ENCODE peak calls at places on chromosomes 2 and 18, in six cellular contexts. W is GM12891, P is HepG2, F is K562, S is SK-N-SH, X is GM12878. C is an unnamed sample.

GRCh38 chr18:55322176-55322735 is 265.7 kb downstream of the TCF4 start:
- DNase-seq in W (no peak), F (no peak), S (peak; percentile 77), X (peak; percentile 74), P (no peak), C (peak; percentile 16)

GRCh38 chr2:20635698-20636584 is 15.0 kb downstream of the HS1BP3 start:
- DNase-seq in P (peak; percentile 74), W (peak; percentile 87), F (peak; percentile 85), X (no peak), S (peak; percentile 98), C (peak; percentile 77)

GRCh38 chr2:8009010-8009597 is 672.8 kb upstream of the ID2 start:
- DNase-seq in S (no peak), X (no peak), P (no peak), F (peak; percentile 31), W (no peak), C (no peak)

GRCh38 chr18:48815581-48816324 is 135.0 kb downstream of the SMAD7 start:
- DNase-seq in S (no peak), F (no peak), X (no peak), P (no peak), W (no peak), C (no peak)

GRCh38 chr18:1306641-1307040 is 402.0 kb downstream of the ADCYAP1 start:
- DNase-seq in W (no peak), X (no peak), F (no peak), P (no peak), S (no peak), C (no peak)

GRCh38 chr2:122748552-122749011 is 993.1 kb downstream of the TSN start:
- DNase-seq in P (peak; percentile 61), W (no peak), S (no peak), X (no peak), F (no peak), C (no peak)

GRCh38 chr2:163467206-163467605 is 268.6 kb downstream of the FIGN start:
- DNase-seq in S (peak; percentile 26), X (no peak), F (no peak), P (no peak), W (no peak), C (no peak)

GRCh38 chr18:73948497-73948896 is 199.1 kb downstream of the FBXO15 start:
- DNase-seq in W (no peak), P (no peak), X (no peak), F (no peak), S (no peak), C (no peak)

GRCh38 chr2:238061310-238062202 is 755 bp downstream of the SCLY start:
- DNase-seq in S (peak; percentile 64), F (peak; percentile 21), W (peak; percentile 27), X (no peak), P (peak; percentile 35), C (no peak)

GRCh38 chr18:34704823-34705222 is 5.3 kb upstream of the DTNA start:
- DNase-seq in P (no peak), F (no peak), S (no peak), X (no peak), W (no peak), C (no peak)

GRCh38 chr18:34707670-34708069 is 2.4 kb upstream of the DTNA start:
- DNase-seq in W (no peak), X (no peak), F (no peak), P (no peak), S (no peak), C (no peak)

GRCh38 chr18:34709631-34710429 is at the start of gene DTNA:
- DNase-seq in F (no peak), X (no peak), P (no peak), W (no peak), S (peak; percentile 18), C (no peak)

GRCh38 chr18:34710430-34711386 is 610 bp downstream of the DTNA start:
- DNase-seq in W (no peak), F (no peak), S (peak; percentile 20), X (no peak), P (no peak), C (no peak)

DNA sequence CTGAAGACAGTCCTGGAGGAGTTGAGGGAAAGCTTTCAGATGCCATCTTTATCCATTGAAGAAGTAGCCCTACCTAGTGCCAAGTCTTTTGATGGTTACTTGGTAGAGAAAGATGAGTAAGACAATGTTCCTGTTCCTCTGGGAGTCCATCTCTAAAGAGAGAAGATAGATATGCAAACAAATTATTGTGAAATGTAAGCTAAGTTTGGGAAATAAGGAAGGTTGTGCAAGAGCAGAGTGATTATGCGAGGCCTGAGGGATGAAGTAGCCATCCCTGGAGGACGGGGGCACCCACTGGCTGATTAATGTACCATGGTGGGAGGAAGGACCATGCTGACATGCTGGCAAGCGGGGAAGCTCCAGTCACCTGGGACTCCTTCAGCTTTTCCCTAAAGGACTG is 994 bp upstream of the DTNA start:
- DNase-seq in S (no peak), W (no peak), X (no peak), P (peak; percentile 10), F (no peak), C (no peak)
- TF ChIP-seq POLR2AphosphoS5 in S (no peak), W (no peak), X (no peak), P (no peak), F (no peak), C (no peak)

GRCh38 chr18:50458366-50458765 is 83.5 kb downstream of the SKA1 start:
- DNase-seq in P (no peak), S (no peak), X (no peak), F (no peak), W (no peak), C (no peak)

GRCh38 chr18:50457639-50458038 is 82.8 kb downstream of the SKA1 start:
- DNase-seq in S (no peak), P (no peak), W (no peak), F (no peak), X (no peak), C (no peak)

GRCh38 chr18:50458796-50459195 is 84.0 kb downstream of the SKA1 start:
- DNase-seq in P (peak; percentile 7), F (no peak), W (no peak), S (no peak), X (no peak), C (no peak)

GRCh38 chr18:50454379-50455005 is 79.6 kb downstream of the SKA1 start:
- DNase-seq in S (no peak), P (no peak), W (no peak), F (no peak), X (no peak), C (no peak)

DNA sequence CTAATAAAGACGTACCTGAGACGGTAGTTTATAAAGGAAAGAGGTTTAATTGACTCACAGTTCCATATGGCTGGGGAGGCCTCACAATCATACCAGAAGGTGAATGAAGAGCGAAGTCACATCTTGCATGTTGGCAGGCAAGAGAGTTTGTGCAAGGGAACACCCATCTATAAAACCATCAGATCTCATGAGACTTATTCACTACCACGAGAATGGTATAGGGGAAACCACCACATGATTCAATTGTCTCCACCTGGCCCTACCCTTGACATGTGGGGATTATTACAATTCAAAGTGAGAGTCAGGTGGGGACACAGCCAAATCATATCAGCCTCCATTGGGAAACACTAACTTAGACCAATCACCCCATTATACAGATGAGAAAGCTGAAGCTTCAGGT is 81.4 kb downstream of the SKA1 start:
- DNase-seq in X (no peak), S (no peak), F (no peak), W (no peak), P (no peak), C (no peak)
- TF ChIP-seq TAF1 in X (no peak), S (no peak), F (no peak), W (no peak), P (no peak), C (no peak)

GRCh38 chr2:221347471-221347870 is 224.6 kb downstream of the EPHA4 start:
- DNase-seq in W (no peak), F (no peak), X (no peak), P (no peak), S (no peak), C (no peak)

GRCh38 chr2:221353191-221353590 is 218.9 kb downstream of the EPHA4 start:
- DNase-seq in P (no peak), S (no peak), W (no peak), X (no peak), F (no peak), C (no peak)

GRCh38 chr2:221346411-221346810 is 225.7 kb downstream of the EPHA4 start:
- DNase-seq in P (no peak), X (no peak), S (no peak), W (no peak), F (no peak), C (no peak)

GRCh38 chr2:221345516-221345915 is 226.6 kb downstream of the EPHA4 start:
- DNase-seq in W (no peak), S (no peak), X (no peak), P (no peak), F (no peak), C (no peak)

DNA sequence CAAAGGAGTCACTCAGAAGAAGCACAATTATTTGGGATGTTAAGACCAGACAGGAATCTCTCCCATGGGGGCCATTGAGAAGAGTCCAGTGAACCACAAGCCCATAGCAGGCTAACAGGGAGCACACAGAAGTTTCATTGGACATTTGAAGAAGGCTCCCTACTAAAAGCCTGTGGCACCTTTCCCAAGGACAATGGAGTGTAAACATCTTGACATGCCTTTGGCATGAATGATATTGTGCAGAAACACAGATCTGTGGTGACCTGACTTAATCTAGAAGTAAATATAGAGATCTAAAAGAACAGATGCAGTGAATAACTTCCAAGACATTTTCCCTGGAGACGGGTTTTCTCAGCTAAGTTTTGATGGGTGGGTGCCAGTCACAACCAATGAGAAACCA is 221.5 kb downstream of the EPHA4 start:
- DNase-seq in F (no peak), P (no peak), X (no peak), W (no peak), S (no peak), C (no peak)
- TF ChIP-seq POLR2AphosphoS5 in F (no peak), P (no peak), X (no peak), W (no peak), S (no peak), C (no peak)

GRCh38 chr2:218229239-218229638 is 12.2 kb downstream of the ARPC2 start:
- DNase-seq in S (no peak), W (peak; percentile 42), X (peak; percentile 88), F (no peak), P (no peak), C (peak; percentile 34)

GRCh38 chr2:218226903-218227302 is 9.9 kb downstream of the ARPC2 start:
- DNase-seq in S (no peak), X (no peak), F (no peak), W (no peak), P (no peak), C (no peak)

GRCh38 chr2:218228366-218229092 is 11.5 kb downstream of the ARPC2 start:
- DNase-seq in S (no peak), X (no peak), W (no peak), P (no peak), F (no peak), C (no peak)

GRCh38 chr2:218230882-218231281 is 13.9 kb downstream of the ARPC2 start:
- DNase-seq in W (no peak), P (peak; percentile 70), F (no peak), S (peak; percentile 19), X (no peak), C (no peak)

DNA sequence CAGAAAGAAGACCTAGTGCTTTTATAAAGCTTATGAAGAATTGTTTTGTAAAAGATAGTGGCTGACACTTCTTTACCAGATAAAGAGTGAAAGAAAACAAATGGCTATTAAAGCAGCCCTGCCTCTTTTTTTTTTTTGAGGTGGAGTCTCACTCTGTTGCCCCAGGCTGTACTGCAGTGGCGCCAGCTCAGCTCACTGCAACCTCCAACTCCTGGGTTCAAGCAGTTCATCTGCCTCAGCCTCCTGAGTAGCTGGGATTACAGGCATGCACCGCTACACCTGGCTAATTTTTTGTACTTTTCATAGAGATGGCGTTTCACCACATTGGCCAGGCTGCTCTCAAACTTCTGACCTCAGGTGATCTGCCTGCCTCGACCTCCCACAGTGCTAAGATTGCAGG is 12.9 kb downstream of the ARPC2 start:
- DNase-seq in P (no peak), S (no peak), W (no peak), X (no peak), F (no peak), C (no peak)
- TF ChIP-seq TAF1 in P (no peak), S (no peak), W (no peak), X (no peak), F (no peak), C (no peak)

GRCh38 chr2:43221660-43222471 is 4.5 kb downstream of the ZFP36L2 start:
- DNase-seq in P (peak; percentile 94), S (peak; percentile 87), F (peak; percentile 68), X (no peak), W (no peak), C (no peak)
- TF ChIP-seq POLR2AphosphoS5 in P (peak; percentile 98), S (peak; percentile 79), F (peak; percentile 91), X (peak; percentile 70), W (peak; percentile 86), C (peak; percentile 89)